ENCODE peak calls at places on chromosomes 16 and 17, in ten cellular contexts. G, J, F, I, Y, X, N, S, O and Q are unnamed samples. For H3K9me3, the result is how much of the 10 kb centered on the place peaks cover.

GRCh38 chr17:44004761-44005526 is 522 bp downstream of the NAGS start:
- DNase-seq in G (no peak), J (peak), F (no peak), I (peak), Y (peak), X (no peak), N (no peak), S (peak), O (no peak), Q (no peak)

GRCh38 chr16:22008215-22009142 is 568 bp downstream of the MOSMO start:
- DNase-seq in G (no peak), J (peak), F (no peak), I (peak), Y (no peak), X (peak), N (peak), S (peak), O (no peak), Q (peak)

GRCh38 chr17:57242148-57242547 is 14.2 kb upstream of the MSI2 start:
- DNase-seq in G (no peak), J (no peak), F (no peak), I (no peak), Y (no peak), X (no peak), N (peak), S (no peak), O (no peak), Q (no peak)

GRCh38 chr16:83954577-83955016 is 1.6 kb downstream of the OSGIN1 start:
- DNase-seq in G (no peak), J (no peak), F (no peak), I (peak), Y (peak), X (no peak), N (peak), S (peak), O (peak), Q (peak)

GRCh38 chr16:11301645-11302513 is 20.7 kb upstream of the PRM1 start:
- DNase-seq in G (no peak), J (no peak), F (no peak), I (no peak), Y (no peak), X (no peak), N (no peak), S (peak), O (peak), Q (no peak)

GRCh38 chr17:28219771-28220170 is 99.2 kb upstream of the TMEM97 start:
- DNase-seq in G (no peak), J (no peak), F (no peak), I (no peak), Y (peak), X (no peak), N (no peak), S (no peak), O (no peak), Q (no peak)

GRCh38 chr17:15261063-15261817 is 3.9 kb downstream of the PMP22 start:
- DNase-seq in G (no peak), J (peak), F (no peak), I (peak), Y (peak), X (no peak), N (peak), S (peak), O (peak), Q (peak)

GRCh38 chr17:31318298-31319190 is 2.9 kb downstream of the EVI2A start:
- DNase-seq in G (no peak), J (no peak), F (no peak), I (peak), Y (no peak), X (peak), N (peak), S (peak), O (peak), Q (peak)

GRCh38 chr17:51957746-51958145 is 200.8 kb downstream of the CA10 start:
- DNase-seq in G (no peak), J (no peak), F (no peak), I (no peak), Y (no peak), X (no peak), N (no peak), S (no peak), O (no peak), Q (no peak)

GRCh38 chr16:23240994-23241393 is 58.4 kb downstream of the SCNN1G start:
- DNase-seq in G (no peak), J (no peak), F (no peak), I (no peak), Y (peak), X (no peak), N (no peak), S (no peak), O (no peak), Q (no peak)

GRCh38 chr17:17106716-17107115 is 64.5 kb downstream of the MPRIP start:
- DNase-seq in G (no peak), J (no peak), F (no peak), I (no peak), Y (no peak), X (no peak), N (no peak), S (no peak), O (no peak), Q (no peak)

GRCh38 chr17:75889454-75889853 is 7.3 kb downstream of the TRIM65 start:
- DNase-seq in G (no peak), J (no peak), F (no peak), I (no peak), Y (peak), X (no peak), N (no peak), S (no peak), O (no peak), Q (no peak)

GRCh38 chr16:85659805-85660511 is 28.8 kb downstream of the GINS2 start:
- DNase-seq in G (peak), J (peak), F (no peak), I (peak), Y (peak), X (peak), N (peak), S (peak), O (peak), Q (peak)

GRCh38 chr17:31067699-31068184 is 27.0 kb upstream of the NF1 start:
- DNase-seq in G (no peak), J (no peak), F (no peak), I (no peak), Y (peak), X (no peak), N (peak), S (peak), O (peak), Q (no peak)

GRCh38 chr17:60442271-60443201 is 20.2 kb downstream of the CHCT1 start:
- DNase-seq in G (no peak), J (no peak), F (no peak), I (no peak), Y (peak), X (no peak), N (peak), S (peak), O (peak), Q (no peak)

GRCh38 chr16:64997121-64997520 is 124.7 kb downstream of the CDH11 start:
- DNase-seq in G (no peak), J (no peak), F (no peak), I (no peak), Y (no peak), X (no peak), N (no peak), S (no peak), O (no peak), Q (no peak)

GRCh38 chr16:85631802-85632393 is 18.8 kb downstream of the GSE1 start:
- DNase-seq in G (no peak), J (no peak), F (no peak), I (no peak), Y (no peak), X (no peak), N (no peak), S (no peak), O (no peak), Q (no peak)

GRCh38 chr16:52283581-52284375 is 263.2 kb downstream of the TOX3 start:
- DNase-seq in G (no peak), J (no peak), F (no peak), I (no peak), Y (no peak), X (no peak), N (no peak), S (no peak), O (no peak), Q (no peak)

DNA sequence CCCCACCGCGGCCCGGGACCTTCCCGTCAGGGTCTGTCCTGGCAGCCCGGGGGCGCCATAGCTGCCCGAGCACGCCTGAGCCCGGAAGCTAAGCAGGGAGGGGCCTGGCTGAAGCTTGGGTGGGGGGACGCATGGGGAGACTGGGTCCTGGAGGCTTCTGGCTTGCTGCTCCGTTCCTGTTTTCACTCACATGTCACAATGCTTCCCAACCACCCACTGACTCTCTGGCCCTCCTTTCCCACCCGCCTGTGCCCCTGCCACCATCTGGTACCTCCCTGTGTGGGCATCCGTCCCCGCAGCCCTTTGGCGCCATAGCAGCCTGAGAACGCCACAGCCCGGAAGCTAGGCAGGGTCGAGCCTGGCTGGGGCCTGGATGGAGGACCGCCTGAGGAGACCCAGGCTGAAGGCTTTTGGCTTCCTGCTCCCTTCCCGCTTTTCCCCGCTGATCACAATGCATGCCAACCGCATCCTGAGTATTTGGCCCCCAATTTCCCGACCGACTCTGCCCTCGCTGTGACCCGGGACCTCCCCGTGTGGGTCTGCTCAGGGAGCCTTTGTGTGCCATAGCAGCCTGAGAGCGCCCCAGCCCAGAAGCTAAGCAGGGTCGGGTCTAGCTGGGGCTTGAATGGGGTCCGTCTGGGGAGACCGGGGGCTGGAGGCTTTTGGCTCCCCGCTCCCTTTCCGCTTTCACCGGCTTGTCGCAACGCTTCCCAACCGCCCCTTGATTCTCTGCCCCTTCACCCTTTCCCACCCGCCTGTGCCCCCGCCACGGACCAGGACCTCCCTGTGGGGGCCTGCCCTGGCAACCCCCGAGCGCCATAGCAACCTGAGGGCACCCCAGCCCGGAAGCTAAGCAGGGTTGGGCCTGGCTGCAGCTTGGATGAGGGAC is 2290.1 kb downstream of the TP53TG3F start:
- DNase-seq in G (no peak), J (no peak), F (no peak), I (peak), Y (no peak), X (no peak), N (no peak), S (no peak), O (no peak), Q (no peak)
- H3K9me3 ChIP-seq in G (under half), J (under half), F (under half), I (under half), Y (under half), X (under half), N (under half), S (under half), O (under half), Q (under half)

DNA sequence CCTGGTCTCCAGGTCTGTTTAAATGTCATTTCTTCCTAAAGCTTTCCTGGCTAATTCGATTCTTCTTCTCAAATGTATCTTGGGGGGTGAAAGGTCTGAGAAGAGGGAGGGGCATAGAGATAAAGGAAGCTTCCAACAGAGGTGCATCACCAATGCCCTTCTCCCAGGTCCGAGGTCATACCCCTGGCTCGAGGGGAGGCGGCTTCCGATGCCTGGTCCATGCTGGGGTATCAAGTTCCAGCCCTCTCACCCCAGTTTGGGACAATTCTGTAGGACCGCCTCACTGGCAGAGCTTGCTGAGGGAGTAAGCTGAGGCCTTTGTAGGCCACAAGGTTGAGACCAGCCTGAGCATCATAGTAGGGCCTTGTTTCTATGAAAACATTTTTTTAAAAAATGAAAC is 10.3 kb upstream of the CEP20 start:
- DNase-seq in G (no peak), J (no peak), F (no peak), I (no peak), Y (no peak), X (no peak), N (no peak), S (no peak), O (no peak), Q (no peak)
- H3K9me3 ChIP-seq in G (under half), J (under half), F (under half), I (under half), Y (under half), X (under half), N (under half), S (under half), O (under half), Q (under half)

DNA sequence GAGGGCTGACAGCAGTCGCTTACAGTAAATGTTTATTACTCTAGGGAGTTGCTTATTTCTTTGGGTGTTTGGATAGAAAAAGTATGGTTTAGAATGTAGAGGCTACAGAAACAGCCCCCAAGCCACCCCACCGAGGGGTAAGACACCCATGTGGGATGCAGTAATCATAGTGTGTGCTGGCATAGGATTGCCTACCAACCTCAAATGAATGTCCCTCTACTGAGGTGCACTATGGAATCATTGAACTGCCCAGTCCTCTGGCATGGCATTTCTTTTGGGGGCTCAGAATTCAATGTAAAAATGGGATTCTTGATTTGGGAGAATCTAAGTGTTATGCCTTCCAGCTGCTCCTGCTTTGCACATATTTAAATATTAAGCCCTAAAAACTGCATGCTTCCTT is 46.8 kb downstream of the ZNF267 start:
- DNase-seq in G (no peak), J (no peak), F (no peak), I (no peak), Y (no peak), X (no peak), N (no peak), S (no peak), O (no peak), Q (no peak)
- H3K9me3 ChIP-seq in G (under half), J (under half), F (half or more), I (under half), Y (under half), X (half or more), N (half or more), S (under half), O (under half), Q (under half)

DNA sequence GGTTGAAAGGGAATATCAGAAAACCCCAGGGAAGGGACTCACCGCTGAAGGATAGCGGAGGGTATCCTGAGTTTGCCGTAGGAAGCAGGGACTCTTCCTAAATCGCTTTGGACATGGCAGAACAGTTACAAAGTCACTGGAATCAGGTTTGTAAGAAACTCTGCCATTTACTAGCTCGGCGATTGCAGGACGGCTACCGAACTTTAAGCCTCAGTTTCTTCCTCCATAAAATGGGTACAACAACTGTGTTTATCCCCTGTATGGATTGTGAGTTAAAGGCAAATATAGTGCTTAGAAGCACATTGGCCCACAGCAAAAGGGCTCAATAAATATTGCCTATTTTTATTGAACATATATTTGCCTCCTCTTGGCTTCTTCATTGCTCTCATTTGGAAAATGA is 90.6 kb downstream of the MAF start:
- DNase-seq in G (no peak), J (no peak), F (no peak), I (no peak), Y (no peak), X (no peak), N (no peak), S (no peak), O (no peak), Q (no peak)
- H3K9me3 ChIP-seq in G (under half), J (under half), F (under half), I (under half), Y (under half), X (under half), N (under half), S (under half), O (under half), Q (under half)

GRCh38 chr16:35906440-35906839 is 2447.0 kb downstream of the TP53TG3F start:
- DNase-seq in G (no peak), J (no peak), F (no peak), I (no peak), Y (no peak), X (no peak), N (no peak), S (no peak), O (no peak), Q (no peak)
- H3K9me3 ChIP-seq in G (under half), J (under half), F (under half), I (under half), Y (under half), X (under half), N (under half), S (under half), O (under half), Q (under half)

GRCh38 chr16:35207059-35207999 is 1747.9 kb downstream of the TP53TG3F start:
- DNase-seq in G (no peak), J (peak), F (no peak), I (no peak), Y (no peak), X (no peak), N (no peak), S (no peak), O (no peak), Q (peak)
- H3K9me3 ChIP-seq in G (under half), J (under half), F (under half), I (under half), Y (under half), X (under half), N (under half), S (under half), O (under half), Q (under half)

DNA sequence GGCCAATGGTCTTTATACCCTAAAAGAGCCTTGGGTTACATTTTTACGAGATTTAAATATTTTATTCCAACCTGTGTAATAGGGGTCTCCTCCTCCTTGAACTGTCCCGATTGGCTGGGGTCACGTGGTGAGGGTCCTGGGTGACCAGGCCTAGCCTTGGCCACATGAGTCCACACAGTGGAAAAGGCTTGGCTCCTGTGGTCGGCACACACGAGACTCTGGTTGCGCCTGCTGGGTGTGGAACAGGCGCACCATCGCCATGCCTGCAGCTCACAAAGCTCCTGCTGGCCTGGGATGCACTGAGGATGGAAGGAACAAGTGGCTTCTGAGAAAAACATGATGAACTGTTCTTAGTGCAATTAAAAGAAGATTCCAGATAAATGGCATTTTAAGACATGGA is 103.9 kb upstream of the ZNF750 start:
- DNase-seq in G (no peak), J (no peak), F (no peak), I (peak), Y (no peak), X (no peak), N (no peak), S (no peak), O (no peak), Q (no peak)
- H3K9me3 ChIP-seq in G (under half), J (under half), F (under half), I (under half), Y (under half), X (under half), N (under half), S (under half), O (under half), Q (under half)

DNA sequence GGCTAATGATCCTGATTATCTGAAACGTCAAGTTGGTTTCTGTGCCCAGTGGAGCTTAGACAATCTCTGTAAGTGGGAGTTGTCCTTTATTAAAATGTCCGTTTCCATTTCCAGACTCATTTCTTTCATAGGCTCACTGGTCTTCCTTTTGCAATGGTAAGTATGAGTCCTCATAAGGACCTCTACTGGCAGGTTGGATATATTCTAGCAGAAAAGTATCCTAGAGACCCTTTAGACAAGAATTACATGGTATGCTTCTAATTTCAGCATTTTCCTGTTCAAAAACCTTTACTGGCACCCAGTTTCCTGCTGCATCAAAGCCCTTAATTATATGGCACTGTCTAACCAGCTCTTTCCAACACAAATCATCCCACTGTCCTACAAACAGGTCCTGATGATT is 28.1 kb upstream of the ARL2BP start:
- DNase-seq in G (no peak), J (no peak), F (no peak), I (no peak), Y (no peak), X (no peak), N (no peak), S (no peak), O (no peak), Q (no peak)
- H3K9me3 ChIP-seq in G (under half), J (under half), F (under half), I (under half), Y (under half), X (under half), N (half or more), S (under half), O (under half), Q (under half)

DNA sequence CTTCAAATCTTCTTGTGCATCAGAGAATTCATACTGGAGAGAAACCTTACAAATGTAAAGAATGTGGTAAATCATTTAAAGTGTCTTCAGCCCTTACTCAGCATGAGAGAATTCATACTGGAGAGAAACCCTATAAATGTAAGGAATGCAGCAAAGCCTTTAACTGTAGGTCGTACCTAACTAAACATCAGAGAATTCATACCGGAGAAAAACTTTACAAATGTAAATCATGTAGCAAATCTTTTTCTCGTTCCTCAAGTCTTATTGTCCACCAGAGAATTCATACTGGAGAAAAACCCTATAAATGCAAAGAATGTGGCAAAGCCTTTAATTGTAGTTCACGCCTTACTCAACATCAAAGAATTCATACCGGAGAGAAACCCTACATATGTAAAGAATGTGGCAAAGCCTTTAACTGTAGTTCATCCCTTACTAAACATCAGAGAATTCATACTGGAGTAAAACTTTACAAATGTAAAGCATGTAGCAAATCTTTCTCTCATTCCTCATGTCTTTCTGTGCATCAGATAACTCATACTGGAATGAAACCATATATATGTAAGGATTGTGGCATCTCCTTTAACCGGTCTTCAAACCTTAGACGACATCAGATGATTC is 118.5 kb upstream of the ZNF267 start:
- DNase-seq in G (no peak), J (no peak), F (no peak), I (no peak), Y (no peak), X (no peak), N (peak), S (peak), O (no peak), Q (no peak)
- H3K9me3 ChIP-seq in G (under half), J (under half), F (half or more), I (under half), Y (under half), X (half or more), N (half or more), S (half or more), O (under half), Q (under half)